ENCODE peak calls at places on chromosomes 3 and 15, in six cellular contexts. S, N, Q, R, Y and D are unnamed samples.

GRCh38 chr3:126402666-126403302 is 8.1 kb downstream of the CFAP100 start:
- DNase-seq in S (no peak), N (no peak), Q (no peak), R (no peak), Y (no peak), D (no peak)

GRCh38 chr3:156751461-156752025 is 74.6 kb upstream of the LEKR1 start:
- DNase-seq in S (no peak), N (no peak), Q (peak; percentile 88), R (no peak), Y (peak; percentile 90), D (no peak)

GRCh38 chr3:43062556-43063040 is 43.3 kb downstream of the POMGNT2 start:
- DNase-seq in S (no peak), N (no peak), Q (no peak), R (no peak), Y (no peak), D (no peak)

GRCh38 chr15:75131269-75131643 is 70.4 kb upstream of the C15orf39 start:
- DNase-seq in S (no peak), N (no peak), Q (no peak), R (no peak), Y (no peak), D (no peak)

GRCh38 chr3:170321326-170322034 is 36.0 kb upstream of the SKIL start:
- DNase-seq in S (peak; percentile 74), N (no peak), Q (no peak), R (no peak), Y (peak; percentile 64), D (no peak)

GRCh38 chr3:17579289-17580031 is 163.0 kb downstream of the TBC1D5 start:
- DNase-seq in S (peak; percentile 57), N (no peak), Q (no peak), R (no peak), Y (no peak), D (peak; percentile 29)

GRCh38 chr15:57675481-57676181 is 30.9 kb upstream of the POLR2M start:
- DNase-seq in S (no peak), N (no peak), Q (no peak), R (no peak), Y (no peak), D (no peak)

GRCh38 chr3:143808999-143809700 is 39.1 kb downstream of the SLC9A9 start:
- DNase-seq in S (no peak), N (no peak), Q (no peak), R (no peak), Y (no peak), D (no peak)

GRCh38 chr3:195873971-195874370 is 34.4 kb downstream of the TNK2 start:
- DNase-seq in S (no peak), N (no peak), Q (no peak), R (no peak), Y (peak; percentile 55), D (no peak)